ENCODE peak calls at places on chromosomes 12 and 14, in seven cellular contexts. P, N, V, X, L, H and B are unnamed samples.

GRCh38 chr14:20455355-20456300 is 602 bp downstream of the APEX1 start:
- DNase-seq in P (peak; percentile 70), N (no peak), V (peak; percentile 69), X (peak; percentile 57), L (no peak), H (peak; percentile 27), B (no peak)

GRCh38 chr14:74109369-74109768 is 24.6 kb downstream of the LIN52 start:
- DNase-seq in P (no peak), N (no peak), V (no peak), X (no peak), L (no peak), H (no peak), B (no peak)

GRCh38 chr12:85623726-85624125 is 212.5 kb downstream of the RASSF9 start:
- DNase-seq in P (no peak), N (no peak), V (no peak), X (no peak), L (no peak), H (no peak), B (no peak)

GRCh38 chr12:96238336-96239031 is 44.3 kb downstream of the ELK3 start:
- DNase-seq in P (no peak), N (no peak), V (no peak), X (no peak), L (no peak), H (no peak), B (no peak)

GRCh38 chr14:102252834-102253801 is 51.8 kb downstream of the MOK start:
- DNase-seq in P (no peak), N (no peak), V (no peak), X (no peak), L (no peak), H (no peak), B (no peak)

GRCh38 chr12:113862570-113863454 is 103.3 kb downstream of the RBM19 start:
- DNase-seq in P (peak; percentile 49), N (no peak), V (no peak), X (peak; percentile 45), L (no peak), H (no peak), B (peak; percentile 53)

GRCh38 chr12:124395986-124396385 is 101.1 kb downstream of the RFLNA start:
- DNase-seq in P (no peak), N (no peak), V (no peak), X (no peak), L (no peak), H (no peak), B (no peak)

GRCh38 chr12:124338448-124338847 is 43.6 kb downstream of the RFLNA start:
- DNase-seq in P (no peak), N (no peak), V (no peak), X (no peak), L (no peak), H (no peak), B (no peak)

GRCh38 chr12:69655616-69656336 is 43.3 kb downstream of the BEST3 start:
- DNase-seq in P (peak; percentile 42), N (no peak), V (no peak), X (peak; percentile 71), L (no peak), H (no peak), B (no peak)

GRCh38 chr14:74400328-74400727 is 25.7 kb downstream of the SYNDIG1L start:
- DNase-seq in P (no peak), N (no peak), V (no peak), X (no peak), L (no peak), H (no peak), B (peak; percentile 8)

GRCh38 chr12:13004368-13004767 is 4.3 kb upstream of the HEBP1 start:
- DNase-seq in P (no peak), N (no peak), V (no peak), X (no peak), L (no peak), H (no peak), B (no peak)

GRCh38 chr12:64781374-64782029 is 22.3 kb upstream of the GNS start:
- DNase-seq in P (no peak), N (no peak), V (no peak), X (no peak), L (no peak), H (no peak), B (peak; percentile 45)

GRCh38 chr14:30624132-30624423 is 2.0 kb downstream of the SCFD1 start:
- DNase-seq in P (no peak), N (no peak), V (no peak), X (no peak), L (no peak), H (no peak), B (no peak)

GRCh38 chr12:94813314-94813713 is 163.0 kb upstream of the TMCC3 start:
- DNase-seq in P (no peak), N (no peak), V (no peak), X (no peak), L (no peak), H (no peak), B (peak; percentile 45)

GRCh38 chr14:71242237-71242748 is 335.0 kb downstream of the PCNX1 start:
- DNase-seq in P (no peak), N (no peak), V (no peak), X (peak; percentile 84), L (no peak), H (no peak), B (no peak)

GRCh38 chr12:34290191-34290995 is 268.1 kb downstream of the ALG10 start:
- DNase-seq in P (no peak), N (no peak), V (no peak), X (no peak), L (no peak), H (no peak), B (no peak)

GRCh38 chr14:69713127-69713800 is 53.7 kb upstream of the SRSF5 start:
- DNase-seq in P (no peak), N (no peak), V (no peak), X (no peak), L (no peak), H (no peak), B (peak; percentile 46)

GRCh38 chr14:31006703-31007102 is 18.7 kb upstream of the AP4S1 start:
- DNase-seq in P (no peak), N (no peak), V (no peak), X (no peak), L (no peak), H (no peak), B (no peak)

GRCh38 chr14:67409461-67409860 is 2.5 kb downstream of the PLEK2 start:
- DNase-seq in P (no peak), N (no peak), V (no peak), X (no peak), L (no peak), H (no peak), B (no peak)